ENCODE peak calls at places on chromosomes 3 and 15, in five cellular contexts. E, D, H, S and I are unnamed samples.

GRCh38 chr3:126085841-126086240 is 1.9 kb upstream of the SLC41A3 start:
- DNase-seq in S (no peak), E (no peak), H (no peak), D (no peak), I (no peak)

GRCh38 chr3:169094204-169094603 is 569.3 kb downstream of the MECOM start:
- DNase-seq in H (no peak), E (no peak), D (no peak), S (no peak), I (no peak)

GRCh38 chr3:30354972-30355371 is 251.4 kb upstream of the TGFBR2 start:
- DNase-seq in H (peak; percentile 28), D (no peak), S (no peak), E (no peak), I (no peak)

GRCh38 chr15:90851114-90851513 is 17.3 kb upstream of the FURIN start:
- DNase-seq in H (peak; percentile 48), D (no peak), E (no peak), S (no peak), I (no peak)

GRCh38 chr15:77025471-77025901 is 30.6 kb downstream of the PSTPIP1 start:
- DNase-seq in D (peak; percentile 36), S (peak; percentile 9), H (no peak), E (no peak), I (no peak)

GRCh38 chr3:126345641-126346460 is 11.4 kb downstream of the KLF15 start:
- DNase-seq in H (no peak), D (peak; percentile 37), S (peak; percentile 7), E (no peak), I (no peak)

GRCh38 chr3:133862161-133862560 is 33.5 kb downstream of the RAB6B start:
- DNase-seq in D (no peak), S (no peak), E (no peak), H (no peak), I (no peak)

GRCh38 chr15:64623347-64624024 is 151.9 kb downstream of the RBPMS2 start:
- DNase-seq in D (no peak), S (no peak), H (peak; percentile 24), E (no peak), I (no peak)

GRCh38 chr3:187673012-187673411 is 2.8 kb upstream of the SST start:
- DNase-seq in H (no peak), S (no peak), D (no peak), E (no peak), I (no peak)

GRCh38 chr15:43749690-43750345 is 3.6 kb downstream of the PDIA3 start:
- DNase-seq in E (no peak), D (peak; percentile 51), H (no peak), S (no peak), I (no peak)

GRCh38 chr15:100694381-100695012 is 92.1 kb downstream of the ASB7 start:
- DNase-seq in S (peak; percentile 41), E (no peak), D (no peak), H (peak; percentile 62), I (no peak)

GRCh38 chr3:130849111-130849552 is 44.8 kb upstream of the ATP2C1 start:
- DNase-seq in E (no peak), H (no peak), D (peak; percentile 48), S (no peak), I (no peak)

GRCh38 chr15:60844431-60845174 is 365.7 kb upstream of the ICE2 start:
- DNase-seq in D (no peak), S (no peak), H (no peak), E (no peak), I (no peak)

GRCh38 chr3:27114684-27115083 is 254.5 kb downstream of the NEK10 start:
- DNase-seq in H (peak; percentile 50), E (no peak), S (no peak), D (no peak), I (no peak)

GRCh38 chr3:10373686-10374261 is 52.9 kb upstream of the SEC13 start:
- DNase-seq in D (no peak), S (no peak), E (no peak), H (peak; percentile 69), I (no peak)

GRCh38 chr15:96359772-96360498 is 29.4 kb downstream of the NR2F2 start:
- DNase-seq in E (no peak), D (no peak), S (peak; percentile 81), H (no peak), I (peak; percentile 42)

GRCh38 chr3:25448750-25449684 is 21.0 kb downstream of the RARB start:
- DNase-seq in D (peak; percentile 80), S (peak; percentile 80), H (peak; percentile 43), E (no peak), I (peak; percentile 91)

GRCh38 chr15:75346796-75347221 is at the start of gene NEIL1:
- DNase-seq in E (no peak), S (no peak), H (no peak), D (no peak), I (no peak)

GRCh38 chr3:37126856-37127255 is 47.5 kb downstream of the LRRFIP2 start:
- DNase-seq in S (no peak), H (no peak), E (no peak), D (no peak), I (no peak)

GRCh38 chr3:37125702-37126101 is 48.7 kb downstream of the LRRFIP2 start:
- DNase-seq in S (no peak), D (no peak), E (no peak), H (no peak), I (no peak)

GRCh38 chr3:37123292-37123691 is 51.1 kb downstream of the LRRFIP2 start:
- DNase-seq in H (no peak), S (no peak), D (no peak), E (no peak), I (no peak)

GRCh38 chr3:37125195-37125594 is 49.2 kb downstream of the LRRFIP2 start:
- DNase-seq in D (no peak), E (no peak), H (no peak), S (no peak), I (no peak)

DNA sequence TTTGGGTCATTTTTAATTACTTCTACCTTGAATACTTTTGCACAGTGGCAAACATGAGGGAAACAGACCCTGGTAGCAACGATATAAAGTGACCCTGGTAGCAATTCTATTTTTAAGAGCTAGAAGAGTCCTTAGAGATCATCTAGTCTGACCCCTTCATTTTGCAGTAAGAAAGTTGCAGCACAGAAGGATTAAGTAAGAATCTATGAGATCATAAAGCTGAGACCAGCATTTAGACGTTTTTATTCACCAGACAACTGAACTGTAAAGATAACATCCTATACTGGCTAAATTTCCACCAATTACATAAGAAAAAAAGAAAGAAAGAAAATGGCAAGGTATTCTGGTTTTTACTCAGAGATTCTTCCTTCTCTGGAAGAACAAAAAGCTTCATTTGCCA is 50.0 kb downstream of the LRRFIP2 start:
- DNase-seq in S (no peak), D (no peak), E (no peak), H (no peak), I (no peak)
- H3K4me3 ChIP-seq in S (no peak overlapping the region), D (no peak overlapping the region), E (no peak overlapping the region), H (no peak overlapping the region), I (no peak overlapping the region)

GRCh38 chr3:57173687-57174086 is 8.5 kb upstream of the IL17RD start:
- DNase-seq in E (no peak), S (no peak), D (no peak), H (no peak), I (no peak)
- H3K27ac ChIP-seq in E (no peak overlapping the region), S (no peak overlapping the region), D (no peak overlapping the region), H (no peak overlapping the region), I (no peak overlapping the region)

DNA sequence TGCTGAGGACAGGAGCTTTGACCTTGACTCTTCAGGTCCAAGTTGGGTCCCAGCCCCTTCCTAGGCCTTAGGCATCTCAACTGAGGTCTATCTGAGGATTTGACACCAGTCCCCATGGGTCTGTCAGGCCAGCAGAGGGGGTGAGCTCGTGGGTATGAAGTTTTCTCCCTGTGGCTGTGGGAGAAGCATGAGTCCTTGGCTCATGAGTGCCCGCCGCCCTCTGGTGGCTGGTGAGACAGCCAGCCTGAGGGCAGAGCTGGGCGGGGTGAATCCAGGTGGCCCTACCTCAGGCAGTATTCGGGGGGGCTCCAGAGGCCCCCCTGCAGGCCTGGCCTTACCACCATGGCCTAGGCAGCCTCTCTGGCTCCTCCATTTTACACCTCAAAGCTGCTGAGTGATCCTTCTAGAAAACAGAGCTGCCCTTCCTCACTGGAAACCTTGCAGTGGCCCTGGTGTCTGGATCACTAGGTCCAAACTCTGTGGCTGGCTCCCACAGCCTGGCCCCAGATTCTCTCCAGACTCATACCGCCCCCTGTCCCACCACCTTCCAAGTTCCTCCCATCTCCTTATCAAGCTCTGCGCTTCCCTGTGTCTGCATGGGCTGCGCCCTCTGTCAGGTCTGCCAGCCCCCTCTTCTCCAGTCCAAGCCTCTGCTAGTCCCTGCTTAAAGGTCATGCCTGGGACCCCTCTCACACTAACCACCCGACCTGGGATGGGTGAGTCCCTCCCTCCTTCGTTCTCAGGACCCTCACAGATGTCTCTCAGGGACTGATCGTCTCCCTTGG is 16.1 kb downstream of the SH2D7 start:
- DNase-seq in S (peak; percentile 81), E (peak; percentile 98), D (peak; percentile 91), H (peak; percentile 83), I (peak; percentile 85)
- TF ChIP-seq CTCF in S (peak; percentile 98), E (peak; percentile 99), D (peak; percentile 97), H (peak; percentile 98), I (peak; percentile 95)

GRCh38 chr3:50254577-50255250 is 14.2 kb upstream of the SEMA3B start:
- DNase-seq in S (no peak), H (no peak), E (no peak), D (peak; percentile 86), I (peak; percentile 88)
- H3K4me3 ChIP-seq in S (no peak overlapping the region), H (no peak overlapping the region), E (no peak overlapping the region), D (no peak overlapping the region), I (no peak overlapping the region)

DNA sequence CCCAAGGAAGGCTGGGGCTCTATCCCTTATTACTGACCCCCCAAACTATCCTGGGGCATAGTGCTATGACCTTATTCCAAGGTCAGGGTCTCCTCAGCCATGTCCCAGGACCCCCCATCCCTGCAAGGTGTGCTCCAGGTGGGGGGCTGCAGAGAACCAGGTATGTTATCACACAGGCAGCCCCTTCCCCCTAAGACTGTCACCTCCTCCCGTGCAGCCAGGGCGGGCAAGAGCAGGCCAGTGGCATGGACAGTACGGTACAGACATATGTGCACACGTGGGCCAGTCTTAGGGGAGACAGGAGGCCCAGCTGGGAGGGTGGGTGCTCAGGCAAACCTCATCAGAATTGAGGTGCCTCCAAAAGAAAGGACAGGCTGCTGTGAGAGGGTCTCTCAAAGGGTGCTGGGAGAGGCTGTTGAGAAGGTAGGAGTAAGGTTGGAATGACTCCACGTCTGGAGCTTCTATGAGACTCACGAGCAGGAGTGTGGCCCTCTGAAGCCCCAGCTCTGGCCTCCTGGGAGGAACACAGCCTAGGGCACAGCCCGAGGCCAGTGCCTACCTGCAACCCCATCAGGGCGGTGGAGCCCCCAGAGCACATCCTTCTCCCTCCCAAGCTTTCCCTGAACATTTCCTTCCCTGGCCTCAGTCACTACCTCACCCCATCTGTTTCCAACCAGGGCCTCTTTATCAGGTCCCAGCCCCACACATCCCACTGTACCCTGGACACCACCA is 1.7 kb upstream of the COL7A1 start:
- DNase-seq in E (no peak), D (no peak), S (no peak), H (no peak), I (no peak)
- H3K27ac ChIP-seq in E (peak overlapping the region; percentile 100), D (no peak overlapping the region), S (peak overlapping the region; percentile 98), H (peak overlapping the region; percentile 94), I (peak overlapping the region; percentile 93)